ENCODE peak calls at places on chromosomes 7 and 10, in six cellular contexts. Q is amniotic stem cell; X is T-cell; B is skeletal muscle cell; A is H7; U is activated CD4-positive, CD25-positive, alpha-beta regulatory T cell. I is an unnamed sample.

GRCh38 chr10:59285848-59286247 is 76.5 kb downstream of the FAM13C start:
- DNase-seq in X (no peak), Q (no peak), U (no peak), B (no peak), A (no peak), I (no peak)

GRCh38 chr10:99536400-99537254 is 3.9 kb downstream of the NKX2-3 start:
- DNase-seq in U (no peak), B (no peak), X (no peak), Q (no peak), A (peak; percentile 82), I (no peak)

GRCh38 chr10:130029209-130029608 is 65.1 kb upstream of the EBF3 start:
- DNase-seq in X (no peak), Q (no peak), B (no peak), U (no peak), A (no peak), I (no peak)

GRCh38 chr10:98664329-98665042 is 217.8 kb upstream of the HPS1 start:
- DNase-seq in U (no peak), B (no peak), Q (no peak), X (peak; percentile 12), A (peak; percentile 58), I (no peak)

GRCh38 chr7:130476287-130477001 is 15.4 kb upstream of the MEST start:
- DNase-seq in X (no peak), U (no peak), B (peak; percentile 22), A (no peak), Q (no peak), I (no peak)

GRCh38 chr7:140670343-140670935 is 2.3 kb upstream of the ADCK2 start:
- DNase-seq in U (no peak), Q (no peak), X (no peak), A (peak; percentile 47), B (no peak), I (no peak)

GRCh38 chr10:47412869-47413268 is 28.8 kb upstream of the ZNF488 start:
- DNase-seq in Q (no peak), A (no peak), U (no peak), X (no peak), B (no peak), I (no peak)

GRCh38 chr7:76364198-76364584 is 5.4 kb upstream of the YWHAG start:
- DNase-seq in B (no peak), X (no peak), U (no peak), A (no peak), Q (no peak), I (peak; percentile 64)

GRCh38 chr7:128954830-128955797 is 17.4 kb downstream of the IRF5 start:
- DNase-seq in U (no peak), B (peak; percentile 20), Q (peak; percentile 8), A (peak; percentile 47), X (no peak), I (peak; percentile 73)

GRCh38 chr7:50664461-50664922 is 99.3 kb upstream of the DDC start:
- DNase-seq in U (no peak), X (no peak), B (no peak), A (no peak), Q (no peak), I (no peak)

GRCh38 chr10:113524120-113524519 is 28.7 kb upstream of the HABP2 start:
- DNase-seq in A (peak; percentile 75), Q (no peak), U (no peak), B (no peak), X (no peak), I (no peak)

GRCh38 chr7:102044984-102045673 is 227.7 kb downstream of the CUX1 start:
- DNase-seq in X (no peak), B (peak; percentile 89), A (peak; percentile 43), Q (peak; percentile 68), U (no peak), I (peak; percentile 52)

GRCh38 chr7:81990395-81990794 is 220.5 kb upstream of the HGF start:
- DNase-seq in Q (no peak), B (peak; percentile 34), A (no peak), U (no peak), X (no peak), I (no peak)

GRCh38 chr7:112233048-112233697 is 26.7 kb downstream of the ZNF277 start:
- DNase-seq in U (no peak), B (no peak), A (no peak), X (no peak), Q (no peak), I (no peak)

GRCh38 chr7:76310102-76310957 is 7.9 kb downstream of the HSPB1 start:
- DNase-seq in Q (no peak), U (no peak), B (no peak), A (no peak), X (no peak), I (peak; percentile 78)

GRCh38 chr10:102593074-102593803 is 51.0 kb upstream of the TRIM8 start:
- DNase-seq in A (peak; percentile 10), B (no peak), Q (no peak), X (no peak), U (no peak), I (no peak)

GRCh38 chr10:52337225-52337624 is 23.1 kb downstream of the DKK1 start:
- DNase-seq in U (no peak), Q (no peak), B (no peak), A (no peak), X (no peak), I (no peak)

GRCh38 chr10:48213047-48213446 is 61.4 kb downstream of the FRMPD2 start:
- DNase-seq in A (no peak), Q (no peak), B (no peak), X (no peak), U (no peak), I (peak; percentile 18)

GRCh38 chr10:93992400-93993030 is 1.2 kb upstream of the PLCE1 start:
- DNase-seq in A (peak; percentile 32), B (no peak), Q (no peak), U (no peak), X (no peak), I (no peak)

GRCh38 chr7:83648464-83649241 is at the start of gene SEMA3E:
- DNase-seq in Q (no peak), X (no peak), B (peak; percentile 17), A (peak; percentile 23), U (no peak), I (peak; percentile 22)

GRCh38 chr7:43362652-43363428 is 220.1 kb upstream of the STK17A start:
- DNase-seq in B (peak; percentile 3), Q (no peak), U (no peak), A (no peak), X (no peak), I (peak; percentile 24)

GRCh38 chr7:143490719-143491306 is 13.1 kb downstream of the TAS2R41 start:
- DNase-seq in B (no peak), A (peak; percentile 47), Q (no peak), U (no peak), X (no peak), I (no peak)

GRCh38 chr10:62231371-62231770 is 37.3 kb downstream of the RTKN2 start:
- DNase-seq in X (no peak), U (no peak), Q (peak; percentile 33), A (no peak), B (no peak), I (no peak)

GRCh38 chr7:148623586-148624282 is 33.2 kb downstream of the C7orf33 start:
- DNase-seq in B (no peak), Q (no peak), U (no peak), X (no peak), A (no peak), I (no peak)

GRCh38 chr7:120407015-120407414 is 134.0 kb downstream of the KCND2 start:
- DNase-seq in B (no peak), A (no peak), U (no peak), X (no peak), Q (no peak), I (no peak)

GRCh38 chr10:57964371-57964770 is 303.3 kb downstream of the IPMK start:
- DNase-seq in Q (no peak), U (no peak), A (no peak), X (no peak), B (no peak), I (peak; percentile 87)

I was measured in Ammon's horn.